ENCODE peak calls at places on chromosomes 12 and 14, in four cellular contexts. Z is HepG2, E is K562, Q is GM12878. D is an unnamed sample.
A peak's percentile ranks its signal among the peaks of the same experiment; 100 is the strongest.

GRCh38 chr14:102749833-102750775 is 27.1 kb upstream of the TRAF3 start:
- DNase-seq in Z (no peak), E (no peak), Q (no peak), D (no peak)

GRCh38 chr12:34289431-34290190 is 267.3 kb downstream of the ALG10 start:
- DNase-seq in Z (no peak), E (no peak), Q (no peak), D (no peak)

GRCh38 chr12:116551952-116552749 is 7.0 kb upstream of the MAP1LC3B2 start:
- DNase-seq in Z (no peak), E (no peak), Q (no peak), D (no peak)

GRCh38 chr12:26416550-26416949 is 221.2 kb downstream of the SSPN start:
- DNase-seq in Z (no peak), E (no peak), Q (no peak), D (no peak)

GRCh38 chr14:79584679-79585078 is 626.6 kb downstream of the DIO2 start:
- DNase-seq in Z (no peak), E (no peak), Q (no peak), D (no peak)

GRCh38 chr12:14560904-14561574 is 6.6 kb downstream of the PLBD1 start:
- DNase-seq in Z (no peak), E (no peak), Q (no peak), D (no peak)

GRCh38 chr12:25293596-25293995 is 42.9 kb upstream of the KRAS start:
- DNase-seq in Z (no peak), E (no peak), Q (no peak), D (no peak)

GRCh38 chr14:62528296-62528695 is 517.0 kb downstream of the KCNH5 start:
- DNase-seq in Z (no peak), E (no peak), Q (no peak), D (no peak)

GRCh38 chr14:61385002-61385685 is 63.8 kb downstream of the PRKCH start:
- DNase-seq in Z (no peak), E (no peak), Q (no peak), D (no peak)

GRCh38 chr14:102966256-102966655 is 43.8 kb downstream of the AMN start:
- DNase-seq in Z (no peak), E (no peak), Q (no peak), D (no peak)

GRCh38 chr12:75954076-75954475 is 77.5 kb downstream of the PHLDA1 start:
- DNase-seq in Z (peak; percentile 82), E (peak; percentile 20), Q (no peak), D (no peak)

GRCh38 chr12:68042212-68042699 is 53.0 kb downstream of the IFNG-AS1 start:
- DNase-seq in Z (peak; percentile 3), E (no peak), Q (peak; percentile 65), D (no peak)

GRCh38 chr14:30443368-30444007 is 115.5 kb upstream of the G2E3 start:
- DNase-seq in Z (peak; percentile 77), E (no peak), Q (no peak), D (peak; percentile 21)

GRCh38 chr14:104204660-104205149 is 66.3 kb downstream of the KIF26A start:
- DNase-seq in Z (no peak), E (no peak), Q (no peak), D (no peak)

GRCh38 chr14:65101631-65102440 is 481 bp downstream of the MAX start:
- DNase-seq in Z (no peak), E (no peak), Q (no peak), D (peak; percentile 26)

DNA sequence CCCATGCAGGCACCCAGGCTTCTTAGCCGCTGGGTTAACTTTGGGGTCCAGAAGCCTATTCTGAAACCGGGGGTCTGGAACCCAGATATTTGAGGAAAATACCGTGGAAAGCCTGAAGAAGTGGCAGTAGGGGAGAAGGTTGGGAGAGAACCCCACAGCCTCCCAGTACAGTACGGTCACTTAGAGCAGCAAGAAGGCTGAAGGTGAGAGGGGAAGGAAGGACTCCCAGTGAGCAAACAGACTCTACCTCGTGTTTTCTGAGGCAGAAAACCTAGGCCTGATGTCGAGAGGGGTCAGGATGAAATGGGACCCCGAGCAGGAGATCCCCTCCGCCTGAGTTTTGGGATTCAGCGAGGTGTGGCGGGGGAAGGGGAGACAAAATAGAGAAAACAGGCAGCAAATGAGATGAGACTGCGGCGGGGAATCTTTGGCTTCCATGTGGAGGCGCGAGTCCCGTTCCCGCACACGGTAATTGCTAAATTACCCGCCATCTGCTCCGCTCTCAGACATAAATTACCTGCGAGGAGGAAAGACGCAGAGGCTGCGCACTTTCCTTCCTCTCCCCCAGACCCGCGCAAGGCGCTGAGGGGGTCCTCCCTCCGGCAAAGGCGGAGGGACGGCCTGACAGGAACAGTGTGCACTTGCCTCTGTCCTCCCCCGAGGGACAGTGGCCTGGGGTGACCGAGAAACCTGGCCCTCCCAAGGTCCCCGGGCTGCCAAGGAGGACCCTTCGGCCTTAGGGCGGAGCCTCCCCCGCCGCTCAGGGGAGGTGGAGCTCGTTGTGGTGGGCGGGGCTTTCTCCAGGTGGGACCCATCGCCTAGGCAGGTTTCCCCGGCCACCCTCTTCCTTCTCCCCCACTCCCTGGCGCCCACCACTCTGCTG is 10.9 kb upstream of the CALCOCO1 start:
- DNase-seq in Z (no peak), E (peak; percentile 68), Q (no peak), D (no peak)
- TF ChIP-seq FOXK2 in Z (no peak), E (no peak), Q (no peak), D (no peak)

DNA sequence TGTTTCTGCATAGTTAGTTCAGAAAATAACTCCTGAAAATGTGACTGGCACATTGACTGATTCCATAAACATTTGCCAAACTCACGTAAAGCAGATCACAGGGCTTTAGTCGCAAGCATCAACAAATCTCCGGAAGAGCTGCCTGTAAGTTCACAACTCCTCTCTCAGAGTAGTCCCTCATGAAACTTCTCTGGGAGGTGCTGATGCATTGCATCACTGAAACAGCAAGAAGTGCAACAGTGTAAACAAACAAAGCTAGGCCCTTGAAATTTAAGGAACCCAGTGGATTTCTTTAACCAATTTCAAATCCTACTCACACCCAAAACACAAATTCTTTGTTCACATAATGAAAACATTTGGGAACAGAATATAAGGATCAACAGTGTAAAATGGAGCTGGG is 1691.7 kb upstream of the FLRT2 start:
- DNase-seq in Z (no peak), E (no peak), Q (no peak), D (no peak)
- TF ChIP-seq TARDBP in Z (no peak), E (no peak), Q (no peak), D (no peak)

GRCh38 chr14:84095796-84096195 is 1434.1 kb upstream of the FLRT2 start:
- DNase-seq in Z (no peak), E (no peak), Q (no peak), D (no peak)

GRCh38 chr14:84098261-84098660 is 1431.7 kb upstream of the FLRT2 start:
- DNase-seq in Z (no peak), E (no peak), Q (no peak), D (no peak)
- TF ChIP-seq FOXK2 in Z (no peak), E (no peak), Q (no peak), D (no peak)

GRCh38 chr12:121590476-121591143 is 9.8 kb upstream of the KDM2B start:
- DNase-seq in Z (peak; percentile 58), E (no peak), Q (peak; percentile 74), D (no peak)
- TF ChIP-seq TARDBP in Z (no peak), E (no peak), Q (no peak), D (no peak)

GRCh38 chr14:87960013-87960787 is 32.8 kb downstream of the GALC start:
- DNase-seq in Z (no peak), E (no peak), Q (no peak), D (no peak)
- TF ChIP-seq FOXK2 in Z (no peak), E (no peak), Q (no peak), D (no peak)